ENCODE peak calls at places on chromosomes 4 and X, in ten cellular contexts. N, B, V, F, Z, U, C, P, R and A are unnamed samples. For H3K4me1, the result is how much of the 10 kb centered on the place peaks cover.

GRCh38 chrX:148933881-148934280 is 433.5 kb downstream of the AFF2 start:
- DNase-seq in N (no peak), B (no peak), V (no peak), F (no peak), Z (no peak), U (no peak), C (no peak), P (no peak), R (no peak), A (no peak)

GRCh38 chr4:121789960-121790829 is 10.9 kb upstream of the EXOSC9 start:
- DNase-seq in N (no peak), B (no peak), V (no peak), F (no peak), Z (no peak), U (no peak), C (no peak), P (no peak), R (no peak), A (no peak)

GRCh38 chr4:93303440-93303839 is 525.1 kb upstream of the ATOH1 start:
- DNase-seq in N (no peak), B (no peak), V (no peak), F (no peak), Z (no peak), U (no peak), C (no peak), P (no peak), R (no peak), A (no peak)

GRCh38 chr4:56746639-56747038 is 65.5 kb upstream of the HOPX start:
- DNase-seq in N (no peak), B (no peak), V (no peak), F (no peak), Z (no peak), U (no peak), C (no peak), P (no peak), R (no peak), A (no peak)

GRCh38 chrX:68995780-68996551 is 167.1 kb downstream of the EFNB1 start:
- DNase-seq in N (no peak), B (no peak), V (no peak), F (peak), Z (peak), U (peak), C (no peak), P (peak), R (no peak), A (no peak)

GRCh38 chr4:145480257-145480656 is 1.4 kb upstream of the SMAD1 start:
- DNase-seq in N (no peak), B (no peak), V (no peak), F (no peak), Z (no peak), U (no peak), C (no peak), P (no peak), R (no peak), A (no peak)

GRCh38 chr4:74546020-74546419 is 101.1 kb downstream of the AREG start:
- DNase-seq in N (no peak), B (no peak), V (no peak), F (no peak), Z (no peak), U (no peak), C (no peak), P (no peak), R (no peak), A (no peak)

GRCh38 chr4:78683352-78683751 is 92.8 kb upstream of the BMP2K start:
- DNase-seq in N (no peak), B (no peak), V (no peak), F (no peak), Z (no peak), U (no peak), C (no peak), P (no peak), R (no peak), A (no peak)

GRCh38 chrX:135505356-135505755 is 15.1 kb upstream of the INTS6L start:
- DNase-seq in N (no peak), B (no peak), V (no peak), F (no peak), Z (no peak), U (no peak), C (no peak), P (no peak), R (no peak), A (no peak)

GRCh38 chrX:95382799-95383198 is 1301.8 kb upstream of the DIAPH2 start:
- DNase-seq in N (no peak), B (no peak), V (no peak), F (no peak), Z (no peak), U (no peak), C (peak), P (no peak), R (no peak), A (no peak)

GRCh38 chr4:113683143-113683542 is 78.4 kb downstream of the CAMK2D start:
- DNase-seq in N (no peak), B (no peak), V (no peak), F (no peak), Z (peak), U (no peak), C (no peak), P (no peak), R (no peak), A (no peak)

GRCh38 chr4:141826260-141826659 is 189.9 kb downstream of the IL15 start:
- DNase-seq in N (no peak), B (no peak), V (no peak), F (no peak), Z (no peak), U (no peak), C (no peak), P (no peak), R (no peak), A (no peak)

GRCh38 chrX:23803931-23804381 is 21.0 kb downstream of the SAT1 start:
- DNase-seq in N (peak), B (no peak), V (peak), F (no peak), Z (peak), U (no peak), C (peak), P (no peak), R (no peak), A (peak)

DNA sequence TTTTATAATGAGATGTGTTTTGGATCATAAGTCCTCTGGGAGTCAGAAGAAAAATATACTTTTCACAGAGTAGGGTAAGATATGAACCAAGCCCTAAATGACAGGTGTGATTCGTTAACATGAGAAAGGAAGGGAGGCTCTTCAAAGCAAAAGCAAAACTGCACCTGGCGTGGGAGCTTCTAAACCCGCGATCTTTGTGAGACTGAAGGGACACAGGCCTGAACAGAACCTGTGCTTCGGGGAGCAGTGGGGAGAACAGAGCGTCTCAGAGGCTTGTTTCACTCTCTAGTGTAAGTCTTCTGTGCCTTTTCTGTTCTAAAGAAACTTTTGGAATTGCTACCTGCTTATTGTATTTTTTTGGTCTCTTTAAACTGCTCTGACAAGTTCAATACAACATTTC is 30.2 kb upstream of the CYP4V2 start:
- DNase-seq in N (no peak), B (no peak), V (no peak), F (peak), Z (peak), U (no peak), C (no peak), P (no peak), R (no peak), A (no peak)
- TF ChIP-seq POLR2A in N (no peak), B (no peak), V (no peak), F (no peak), Z (no peak), U (no peak), C (no peak), P (no peak), R (no peak), A (no peak)

GRCh38 chrX:109886122-109886761 is 116.7 kb upstream of the TMEM164 start:
- DNase-seq in N (no peak), B (peak), V (peak), F (no peak), Z (peak), U (no peak), C (peak), P (no peak), R (no peak), A (no peak)

GRCh38 chrX:109890910-109891502 is 111.9 kb upstream of the TMEM164 start:
- DNase-seq in N (peak), B (peak), V (peak), F (no peak), Z (peak), U (no peak), C (peak), P (no peak), R (no peak), A (no peak)

GRCh38 chrX:109890300-109890699 is 112.6 kb upstream of the TMEM164 start:
- DNase-seq in N (no peak), B (no peak), V (no peak), F (no peak), Z (no peak), U (no peak), C (no peak), P (no peak), R (no peak), A (no peak)

GRCh38 chrX:109889289-109890006 is 113.5 kb upstream of the TMEM164 start:
- DNase-seq in N (no peak), B (no peak), V (no peak), F (no peak), Z (no peak), U (no peak), C (no peak), P (no peak), R (no peak), A (no peak)
- H3K4me1 ChIP-seq in N (under half), B (under half), V (under half), F (under half), Z (under half), U (under half), C (under half), P (under half), R (under half), A (under half)

DNA sequence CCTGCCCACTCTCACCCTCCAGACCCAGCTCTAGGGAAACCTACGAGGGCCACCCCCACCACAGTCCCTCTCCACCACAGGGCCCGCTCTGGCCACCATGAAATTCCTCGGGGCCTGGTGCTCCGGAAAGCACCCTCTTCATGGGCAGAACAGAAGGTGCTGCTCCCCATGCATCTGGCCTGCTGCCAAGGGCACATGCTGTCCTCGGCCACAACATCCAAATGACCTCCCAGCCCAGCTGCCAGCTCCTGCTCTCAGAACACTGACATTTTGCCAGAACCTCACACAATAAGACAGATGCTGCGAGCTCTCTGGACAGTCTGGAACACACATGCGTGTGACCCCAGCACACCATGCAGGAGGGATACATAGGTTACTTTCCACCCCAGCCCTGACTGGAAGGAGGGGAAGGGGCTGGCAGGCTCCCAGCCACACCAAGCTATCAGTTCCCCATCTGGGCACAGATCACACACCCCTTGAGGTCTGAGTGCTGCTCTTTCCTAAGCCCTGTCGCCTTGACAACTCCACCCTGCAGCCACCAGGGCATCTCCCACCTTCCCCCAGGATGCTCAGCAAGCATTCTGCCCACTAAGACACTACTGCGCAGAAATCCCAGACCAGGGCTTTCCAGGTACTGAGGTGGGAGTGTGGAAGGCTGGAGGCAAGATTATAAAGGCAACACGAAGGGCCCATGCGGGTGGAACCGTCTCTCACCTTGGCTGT is 5.8 kb downstream of the CCNQ start:
- DNase-seq in N (no peak), B (no peak), V (no peak), F (no peak), Z (no peak), U (no peak), C (no peak), P (no peak), R (no peak), A (no peak)
- TF ChIP-seq POLR2AphosphoS5 in N (no peak), B (no peak), V (no peak), F (no peak), Z (no peak), U (no peak), C (no peak), P (no peak), R (no peak), A (no peak)

GRCh38 chr4:63790377-63790776 is 618.9 kb downstream of the TECRL start:
- DNase-seq in N (no peak), B (no peak), V (no peak), F (no peak), Z (no peak), U (no peak), C (no peak), P (no peak), R (no peak), A (no peak)

GRCh38 chr4:63788271-63788670 is 621.0 kb downstream of the TECRL start:
- DNase-seq in N (no peak), B (no peak), V (no peak), F (no peak), Z (no peak), U (no peak), C (no peak), P (no peak), R (no peak), A (no peak)

GRCh38 chr4:63787326-63787725 is 621.9 kb downstream of the TECRL start:
- DNase-seq in N (no peak), B (no peak), V (no peak), F (no peak), Z (no peak), U (no peak), C (no peak), P (no peak), R (no peak), A (no peak)

GRCh38 chr4:63784822-63785221 is 624.4 kb downstream of the TECRL start:
- DNase-seq in N (no peak), B (no peak), V (no peak), F (no peak), Z (no peak), U (no peak), C (no peak), P (no peak), R (no peak), A (no peak)

GRCh38 chr4:63786181-63786580 is 623.1 kb downstream of the TECRL start:
- DNase-seq in N (no peak), B (no peak), V (no peak), F (no peak), Z (no peak), U (no peak), C (no peak), P (no peak), R (no peak), A (no peak)
- TF ChIP-seq POLR2A in N (no peak), B (no peak), V (no peak), F (no peak), Z (no peak), U (no peak), C (no peak), P (no peak), R (no peak), A (no peak)